ENCODE peak calls at places on chromosome 9, in six cellular contexts. F is heart left ventricle, J is GM12865, H is right atrium auricular region, R is D721Med, S is IMR-90. P is an unnamed sample.

GRCh38 chr9:70449461-70449860 is 35.0 kb upstream of the KLF9 start:
- DNase-seq in R (no peak), F (no peak), S (no peak), H (no peak), J (no peak), P (no peak)

GRCh38 chr9:133727876-133728441 is 10.2 kb downstream of the SARDH start:
- DNase-seq in F (no peak), R (no peak), J (no peak), S (no peak), H (no peak), P (peak)

GRCh38 chr9:96719538-96720315 is 58.2 kb downstream of the ZNF510 start:
- DNase-seq in J (no peak), F (no peak), S (no peak), H (no peak), R (no peak), P (peak)

GRCh38 chr9:32526707-32527048 is 682 bp upstream of the RIGI start:
- DNase-seq in S (no peak), F (no peak), H (no peak), J (no peak), R (no peak), P (no peak)

GRCh38 chr9:122221223-122221811 is 7.4 kb downstream of the LHX6 start:
- DNase-seq in R (no peak), F (no peak), J (no peak), S (no peak), H (no peak), P (no peak)

GRCh38 chr9:123749580-123750202 is 180.2 kb downstream of the DENND1A start:
- DNase-seq in J (peak), H (no peak), S (peak), R (no peak), F (no peak), P (no peak)

GRCh38 chr9:84293001-84293798 is 47.4 kb downstream of the SLC28A3 start:
- DNase-seq in F (no peak), R (no peak), H (no peak), S (no peak), J (peak), P (no peak)

GRCh38 chr9:130276121-130276520 is 10.6 kb downstream of the HMCN2 start:
- DNase-seq in R (no peak), F (no peak), J (no peak), H (no peak), S (peak), P (no peak)

GRCh38 chr9:95494416-95495371 is 22.1 kb downstream of the PTCH1 start:
- DNase-seq in S (no peak), F (no peak), J (peak), H (no peak), R (no peak), P (no peak)

GRCh38 chr9:92647671-92648446 is 22.1 kb downstream of the IPPK start:
- DNase-seq in J (no peak), S (no peak), H (peak), R (no peak), F (peak), P (no peak)

GRCh38 chr9:70924380-70924779 is 197.0 kb downstream of the TRPM3 start:
- DNase-seq in R (no peak), J (no peak), H (no peak), F (no peak), S (peak), P (no peak)

GRCh38 chr9:331197-331596 is 116.5 kb downstream of the DOCK8 start:
- DNase-seq in J (no peak), H (no peak), F (no peak), S (no peak), R (no peak), P (no peak)

GRCh38 chr9:120698766-120699165 is 15.5 kb downstream of the MEGF9 start:
- DNase-seq in H (no peak), S (no peak), R (no peak), J (no peak), F (no peak), P (no peak)

GRCh38 chr9:136345281-136346156 is 18.0 kb downstream of the DNLZ start:
- DNase-seq in S (no peak), F (peak), R (no peak), J (no peak), H (peak), P (no peak)

GRCh38 chr9:72931897-72932296 is 21.0 kb downstream of the ALDH1A1 start:
- DNase-seq in H (no peak), J (no peak), R (no peak), F (no peak), S (no peak), P (no peak)

GRCh38 chr9:130857864-130858730 is 23.0 kb downstream of the ABL1 start:
- DNase-seq in F (peak), R (no peak), J (no peak), H (peak), S (peak), P (no peak)

DNA sequence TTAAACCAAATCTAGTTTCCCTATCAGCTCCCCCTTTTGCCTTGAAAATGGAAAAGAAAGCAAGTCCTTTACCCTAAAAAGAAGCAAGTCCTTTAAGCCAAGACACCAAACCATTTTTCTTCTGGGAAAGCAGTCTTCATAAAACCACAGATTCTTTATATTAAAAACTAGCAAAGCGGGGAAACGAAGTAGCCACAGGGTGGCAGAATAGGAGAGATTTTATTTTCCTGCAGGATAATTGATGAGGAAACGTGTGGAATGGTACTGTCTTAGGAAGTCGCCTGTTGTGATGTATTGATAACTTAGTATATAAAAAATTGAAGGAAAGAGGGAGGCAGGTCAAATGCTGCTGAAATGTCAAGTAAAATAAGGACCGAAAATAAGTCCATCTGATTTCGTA is 41.1 kb downstream of the ZNF883 start:
- DNase-seq in H (no peak), S (no peak), F (no peak), J (no peak), R (no peak), P (no peak)
- TF ChIP-seq CTCF in H (no peak), S (peak), F (no peak), J (no peak), R (peak), P (peak)

GRCh38 chr9:12813960-12814876 is 39.4 kb downstream of the LURAP1L start:
- DNase-seq in H (peak), J (peak), S (peak), R (no peak), F (peak), P (peak)
- TF ChIP-seq CTCF in H (no peak), J (no peak), S (peak), R (no peak), F (no peak), P (peak)

GRCh38 chr9:37036237-37037136 is 2.4 kb upstream of the PAX5 start:
- DNase-seq in S (peak), H (no peak), F (no peak), J (peak), R (no peak), P (no peak)
- TF ChIP-seq CTCF in S (no peak), H (no peak), F (no peak), J (no peak), R (no peak), P (no peak)

GRCh38 chr9:109455391-109455790 is 42.7 kb downstream of the PTPN3 start:
- DNase-seq in R (no peak), F (no peak), S (no peak), H (no peak), J (no peak), P (no peak)
- TF ChIP-seq CTCF in R (no peak), F (no peak), S (no peak), H (no peak), J (no peak), P (no peak)

GRCh38 chr9:86637515-86637914 is 283.3 kb upstream of the TUT7 start:
- DNase-seq in F (peak), R (no peak), S (peak), J (peak), H (no peak), P (no peak)

GRCh38 chr9:86638109-86638508 is 283.9 kb upstream of the TUT7 start:
- DNase-seq in S (no peak), J (no peak), H (no peak), R (no peak), F (no peak), P (no peak)

GRCh38 chr9:86639287-86639686 is 285.1 kb upstream of the TUT7 start:
- DNase-seq in H (no peak), S (no peak), R (no peak), J (no peak), F (no peak), P (no peak)

GRCh38 chr9:86641970-86642369 is 287.8 kb upstream of the TUT7 start:
- DNase-seq in R (no peak), J (no peak), H (no peak), S (no peak), F (no peak), P (no peak)

GRCh38 chr9:86639899-86640379 is 285.7 kb upstream of the TUT7 start:
- DNase-seq in R (no peak), J (no peak), S (no peak), F (no peak), H (no peak), P (no peak)
- TF ChIP-seq CTCF in R (no peak), J (no peak), S (no peak), F (no peak), H (no peak), P (no peak)

GRCh38 chr9:107227696-107228258 is 55.3 kb upstream of the RAD23B start:
- DNase-seq in H (no peak), S (peak), J (no peak), F (no peak), R (no peak), P (no peak)

GRCh38 chr9:107224252-107224651 is 58.8 kb upstream of the RAD23B start:
- DNase-seq in F (no peak), R (no peak), S (no peak), H (no peak), J (no peak), P (no peak)

GRCh38 chr9:107226431-107226830 is 56.6 kb upstream of the RAD23B start:
- DNase-seq in R (no peak), F (no peak), S (no peak), J (no peak), H (no peak), P (no peak)

GRCh38 chr9:107229146-107229545 is 53.9 kb upstream of the RAD23B start:
- DNase-seq in J (no peak), S (peak), F (no peak), R (no peak), H (no peak), P (no peak)

GRCh38 chr9:107228648-107229047 is 54.4 kb upstream of the RAD23B start:
- DNase-seq in S (no peak), R (no peak), F (no peak), H (no peak), J (no peak), P (no peak)
- TF ChIP-seq CTCF in S (no peak), R (no peak), F (no peak), H (no peak), J (no peak), P (no peak)

GRCh38 chr9:15355669-15356068 is 48.7 kb upstream of the TTC39B start:
- DNase-seq in J (no peak), F (no peak), R (no peak), H (no peak), S (no peak), P (no peak)

GRCh38 chr9:15354713-15355112 is 47.7 kb upstream of the TTC39B start:
- DNase-seq in J (no peak), S (no peak), R (no peak), F (no peak), H (no peak), P (no peak)

GRCh38 chr9:15353892-15354291 is 46.9 kb upstream of the TTC39B start:
- DNase-seq in R (no peak), H (no peak), F (no peak), J (no peak), S (no peak), P (no peak)

GRCh38 chr9:15361737-15362136 is 54.7 kb upstream of the TTC39B start:
- DNase-seq in R (no peak), F (no peak), S (no peak), H (no peak), J (no peak), P (no peak)

DNA sequence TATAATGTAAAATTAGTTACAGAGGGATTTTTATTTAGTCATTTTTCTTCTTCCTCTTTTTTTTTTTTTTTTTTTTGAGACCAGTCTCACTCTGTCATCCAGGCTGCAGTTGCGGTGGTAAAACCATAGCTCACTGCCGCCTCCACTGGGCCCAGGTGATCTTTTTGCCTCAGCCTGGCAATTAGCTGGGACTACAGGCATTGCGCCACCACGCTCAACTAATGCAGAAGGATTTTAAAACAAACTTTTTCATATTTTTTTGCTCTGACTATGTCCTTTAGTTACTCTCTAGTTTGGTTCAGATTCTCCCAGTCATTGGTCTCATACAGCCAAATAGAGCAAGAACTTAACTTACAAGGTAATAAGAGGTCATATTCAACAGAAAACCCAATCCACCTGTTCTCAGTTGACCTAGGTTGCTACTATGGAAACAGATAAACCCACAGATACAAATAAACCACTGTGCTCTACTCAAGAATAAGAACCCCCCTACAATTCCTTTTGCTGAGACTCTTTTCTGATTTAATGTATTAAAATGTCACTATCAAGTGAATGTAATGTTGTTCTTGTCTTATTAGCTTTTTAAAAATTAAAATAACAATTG is 50.1 kb upstream of the TTC39B start:
- DNase-seq in J (peak), F (no peak), R (no peak), H (no peak), S (no peak), P (no peak)
- TF ChIP-seq CTCF in J (peak), F (no peak), R (no peak), H (no peak), S (no peak), P (no peak)

DNA sequence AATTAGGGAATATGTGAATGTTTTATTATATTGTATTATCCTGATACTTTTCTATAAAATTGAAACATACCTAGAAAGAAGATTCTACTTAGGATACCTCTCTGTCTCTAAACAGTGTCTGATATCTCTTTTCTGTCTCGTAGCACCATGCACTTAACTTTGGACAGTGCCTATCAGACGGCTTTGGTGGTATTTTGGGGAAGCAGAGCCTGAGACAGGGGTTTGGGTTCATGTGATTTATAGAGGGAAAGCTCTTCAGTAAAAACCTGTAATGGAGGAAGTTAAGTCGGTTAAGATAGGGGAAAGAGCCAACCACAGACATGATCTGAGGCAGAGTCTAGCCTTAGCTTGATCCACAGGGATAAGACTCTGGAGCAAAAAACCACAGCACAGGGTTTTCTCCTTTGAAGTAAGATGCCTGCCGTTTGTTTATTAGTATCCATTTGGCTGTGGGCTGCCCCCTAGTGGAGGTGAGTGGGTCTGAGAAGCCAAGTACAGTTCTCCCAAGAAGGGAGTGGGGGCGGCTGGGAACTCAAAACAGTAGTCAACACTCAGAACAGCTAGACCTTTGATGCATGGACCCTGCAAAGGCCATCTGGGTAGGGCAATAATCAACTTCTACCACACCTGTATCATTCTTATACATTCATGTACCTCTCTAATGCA is 141.2 kb upstream of the ASTN2 start:
- DNase-seq in R (no peak), F (peak), J (peak), S (no peak), H (peak), P (no peak)
- TF ChIP-seq CTCF in R (peak), F (peak), J (peak), S (no peak), H (no peak), P (peak)

P was measured in RWPE2.